ENCODE peak calls at places on chromosomes 3 and 15, in ten cellular contexts. J is uterus, H is lower leg skin, C is NB4, Z is IMR-90, M is tibial nerve, B is sigmoid colon, P is heart left ventricle, T is upper lobe of left lung, L is endothelial cell of umbilical vein. Y is an unnamed sample.
A peak's percentile ranks its signal among the peaks of the same experiment; 100 is the strongest.

GRCh38 chr15:25790003-25790660 is 73.0 kb downstream of the ATP10A start:
- DNase-seq in J (peak; percentile 70), H (peak; percentile 94), C (no peak), Z (peak; percentile 90), M (peak; percentile 56), B (peak; percentile 91), P (peak; percentile 73), T (no peak), L (no peak), Y (no peak)

GRCh38 chr15:38877471-38877870 is 312.9 kb upstream of the RASGRP1 start:
- DNase-seq in J (no peak), H (no peak), C (no peak), Z (no peak), M (no peak), B (no peak), P (no peak), T (no peak), L (no peak), Y (peak; percentile 47)

GRCh38 chr3:38610436-38610835 is 39.1 kb downstream of the SCN5A start:
- DNase-seq in J (no peak), H (no peak), C (no peak), Z (no peak), M (no peak), B (peak; percentile 36), P (no peak), T (no peak), L (no peak), Y (no peak)

GRCh38 chr15:75928680-75929608 is 25.3 kb downstream of the FBXO22 start:
- DNase-seq in J (no peak), H (no peak), C (peak; percentile 51), Z (peak; percentile 35), M (no peak), B (no peak), P (no peak), T (no peak), L (no peak), Y (no peak)

GRCh38 chr15:77002436-77002835 is 7.5 kb downstream of the PSTPIP1 start:
- DNase-seq in J (no peak), H (no peak), C (peak; percentile 63), Z (no peak), M (no peak), B (no peak), P (no peak), T (no peak), L (no peak), Y (peak; percentile 36)

GRCh38 chr3:154795582-154795981 is 284.5 kb upstream of the MME start:
- DNase-seq in J (no peak), H (no peak), C (no peak), Z (peak; percentile 97), M (no peak), B (no peak), P (no peak), T (peak; percentile 38), L (no peak), Y (no peak)

GRCh38 chr3:1191061-1191460 is 98.2 kb downstream of the CNTN6 start:
- DNase-seq in J (no peak), H (no peak), C (no peak), Z (no peak), M (no peak), B (no peak), P (no peak), T (no peak), L (no peak), Y (no peak)

GRCh38 chr15:73763893-73764292 is 10.7 kb upstream of the INSYN1 start:
- DNase-seq in J (no peak), H (no peak), C (no peak), Z (no peak), M (no peak), B (no peak), P (no peak), T (no peak), L (no peak), Y (no peak)

GRCh38 chr15:31294067-31294466 is 32.6 kb upstream of the KLF13 start:
- DNase-seq in J (no peak), H (peak; percentile 49), C (no peak), Z (no peak), M (no peak), B (no peak), P (no peak), T (no peak), L (no peak), Y (no peak)

GRCh38 chr3:149751551-149751950 is 738 bp downstream of the COMMD2 start:
- DNase-seq in J (no peak), H (no peak), C (peak; percentile 21), Z (no peak), M (no peak), B (no peak), P (no peak), T (no peak), L (no peak), Y (no peak)

GRCh38 chr3:50245251-50245745 is 9.3 kb downstream of the GNAI2 start:
- DNase-seq in J (no peak), H (no peak), C (no peak), Z (no peak), M (no peak), B (no peak), P (no peak), T (no peak), L (peak; percentile 36), Y (no peak)

GRCh38 chr3:50242371-50242770 is 6.4 kb downstream of the GNAI2 start:
- DNase-seq in J (no peak), H (no peak), C (no peak), Z (no peak), M (no peak), B (no peak), P (no peak), T (no peak), L (no peak), Y (no peak)

GRCh38 chr3:50243552-50243895 is 7.5 kb downstream of the GNAI2 start:
- DNase-seq in J (no peak), H (no peak), C (no peak), Z (no peak), M (no peak), B (no peak), P (no peak), T (no peak), L (no peak), Y (no peak)

GRCh38 chr3:50241163-50241562 is 5.2 kb downstream of the GNAI2 start:
- DNase-seq in J (no peak), H (no peak), C (no peak), Z (no peak), M (no peak), B (no peak), P (no peak), T (no peak), L (no peak), Y (no peak)

DNA sequence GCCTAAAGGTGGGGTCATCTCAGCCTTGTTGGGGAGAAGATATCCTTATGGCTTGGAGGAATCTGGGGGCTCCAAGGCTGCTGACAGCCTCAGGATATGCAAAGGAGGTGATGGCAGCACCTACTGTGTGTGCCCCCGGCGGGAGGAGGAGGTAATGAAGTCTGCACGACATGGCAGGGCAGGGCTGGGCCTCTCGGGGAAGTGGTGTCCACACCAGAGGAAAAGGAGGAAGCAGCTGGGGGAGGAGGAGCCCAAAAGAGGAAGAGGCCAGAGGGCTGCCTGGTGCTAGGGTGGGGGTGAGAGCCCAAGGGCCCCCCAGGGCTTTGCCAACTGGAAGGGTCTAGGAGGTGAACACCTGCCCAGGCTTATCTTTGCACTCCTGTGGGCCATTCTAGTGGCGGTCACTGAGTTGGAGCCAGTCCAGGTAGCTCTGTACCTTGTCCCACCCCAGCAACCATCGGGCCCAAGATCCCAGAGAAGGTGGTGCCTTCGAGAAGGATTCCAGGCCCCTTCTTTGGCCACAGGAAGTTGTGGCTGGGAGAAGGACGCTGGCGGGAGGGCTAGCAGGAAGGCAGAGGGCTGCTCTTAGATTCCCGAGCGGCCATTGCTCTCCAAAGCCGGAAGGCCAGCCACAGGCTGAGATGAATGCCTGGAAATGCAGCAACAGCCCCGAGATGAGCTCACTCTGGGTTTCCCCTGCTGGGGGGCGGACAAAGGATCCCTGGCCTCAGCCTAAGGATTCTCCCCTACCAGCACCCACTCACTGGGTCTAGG is 7.0 kb downstream of the GNAI2 start:
- DNase-seq in J (peak; percentile 58), H (peak; percentile 93), C (peak; percentile 94), Z (peak; percentile 72), M (no peak), B (peak; percentile 84), P (peak; percentile 84), T (peak; percentile 89), L (peak; percentile 93), Y (peak; percentile 82)
- H3K4me3 ChIP-seq in J (no peak overlapping the region), H (no peak overlapping the region), C (peak overlapping the region; percentile 51), Z (no peak overlapping the region), M (no peak overlapping the region), B (no peak overlapping the region), P (peak overlapping the region; percentile 3), T (peak overlapping the region; percentile 20), L (no peak overlapping the region), Y (no peak overlapping the region)

GRCh38 chr3:46097691-46098241 is 70.5 kb upstream of the XCR1 start:
- DNase-seq in J (peak; percentile 59), H (no peak), C (peak; percentile 98), Z (peak; percentile 31), M (no peak), B (peak; percentile 78), P (no peak), T (no peak), L (no peak), Y (no peak)
- TF ChIP-seq POLR2A in J (no peak), H (no peak), C (no peak), Z (no peak), M (no peak), B (no peak), P (no peak), T (no peak), L (no peak), Y (no peak)

GRCh38 chr3:147384210-147385058 is 21.9 kb downstream of the ZIC4 start:
- DNase-seq in J (no peak), H (no peak), C (no peak), Z (no peak), M (no peak), B (no peak), P (no peak), T (no peak), L (no peak), Y (no peak)

GRCh38 chr3:147385059-147386012 is 21.0 kb downstream of the ZIC4 start:
- DNase-seq in J (no peak), H (no peak), C (no peak), Z (no peak), M (no peak), B (no peak), P (no peak), T (no peak), L (no peak), Y (no peak)

GRCh38 chr3:147381610-147382009 is 24.7 kb downstream of the ZIC4 start:
- DNase-seq in J (no peak), H (no peak), C (no peak), Z (no peak), M (no peak), B (no peak), P (no peak), T (no peak), L (no peak), Y (no peak)

GRCh38 chr3:147380996-147381376 is 25.4 kb downstream of the ZIC4 start:
- DNase-seq in J (no peak), H (no peak), C (no peak), Z (no peak), M (no peak), B (no peak), P (no peak), T (no peak), L (no peak), Y (no peak)

GRCh38 chr3:147383617-147384016 is 22.7 kb downstream of the ZIC4 start:
- DNase-seq in J (no peak), H (no peak), C (peak; percentile 5), Z (no peak), M (no peak), B (no peak), P (no peak), T (no peak), L (no peak), Y (no peak)
- H3K4me3 ChIP-seq in J (no peak overlapping the region), H (no peak overlapping the region), C (no peak overlapping the region), Z (no peak overlapping the region), M (no peak overlapping the region), B (no peak overlapping the region), P (no peak overlapping the region), T (no peak overlapping the region), L (no peak overlapping the region), Y (no peak overlapping the region)

GRCh38 chr3:107240183-107241091 is 136.8 kb upstream of the CCDC54 start:
- DNase-seq in J (peak; percentile 68), H (peak; percentile 94), C (peak; percentile 79), Z (peak; percentile 75), M (peak; percentile 55), B (peak; percentile 87), P (peak; percentile 77), T (peak; percentile 65), L (peak; percentile 75), Y (peak; percentile 75)
- TF ChIP-seq POLR2A in J (peak; percentile 45), H (no peak), C (no peak), Z (no peak), M (peak; percentile 43), B (peak; percentile 54), P (peak; percentile 59), T (peak; percentile 24), L (peak; percentile 62), Y (peak; percentile 21)

Y was measured in right lobe of liver.